ENCODE peak calls at places on chromosomes 7 and 10, in four cellular contexts. One of them, this sample, is unnamed.

GRCh38 chr7:154484943-154485342 is 432.7 kb downstream of the DPP6 start:
- DNase-seq in transverse colon: no peak
- DNase-seq in ovary: no peak
- DNase-seq in upper lobe of left lung: no peak
- DNase-seq in this sample: no peak

GRCh38 chr10:102657984-102658724 is 13.9 kb downstream of the TRIM8 start:
- DNase-seq in transverse colon: peak; percentile 70
- DNase-seq in upper lobe of left lung: peak; percentile 82
- DNase-seq in ovary: peak; percentile 72
- DNase-seq in this sample: no peak

GRCh38 chr7:157613575-157614322 is 276.9 kb downstream of the DNAJB6 start:
- DNase-seq in ovary: no peak
- DNase-seq in transverse colon: no peak
- DNase-seq in upper lobe of left lung: no peak
- DNase-seq in this sample: no peak

GRCh38 chr7:131604841-131605279 is 48.4 kb upstream of the PODXL start:
- DNase-seq in upper lobe of left lung: no peak
- DNase-seq in transverse colon: no peak
- DNase-seq in ovary: no peak
- DNase-seq in this sample: no peak

GRCh38 chr10:12825255-12825654 is 176.3 kb downstream of the CCDC3 start:
- DNase-seq in ovary: no peak
- DNase-seq in upper lobe of left lung: no peak
- DNase-seq in transverse colon: no peak
- DNase-seq in this sample: no peak

GRCh38 chr10:125235093-125236069 is 75.0 kb upstream of the CTBP2 start:
- DNase-seq in ovary: no peak
- DNase-seq in transverse colon: no peak
- DNase-seq in upper lobe of left lung: no peak
- DNase-seq in this sample: no peak

GRCh38 chr10:8677642-8678041 is 623.2 kb downstream of the GATA3 start:
- DNase-seq in ovary: no peak
- DNase-seq in transverse colon: no peak
- DNase-seq in upper lobe of left lung: no peak
- DNase-seq in this sample: no peak

GRCh38 chr7:156725982-156726381 is 85.4 kb downstream of the RNF32 start:
- DNase-seq in ovary: no peak
- DNase-seq in upper lobe of left lung: no peak
- DNase-seq in transverse colon: no peak
- DNase-seq in this sample: no peak

GRCh38 chr7:33534830-33535229 is 370.5 kb upstream of the BMPER start:
- DNase-seq in transverse colon: no peak
- DNase-seq in ovary: no peak
- DNase-seq in upper lobe of left lung: no peak
- DNase-seq in this sample: no peak

GRCh38 chr7:92682767-92683539 is 92.8 kb upstream of the FAM133B start:
- DNase-seq in transverse colon: no peak
- DNase-seq in ovary: no peak
- DNase-seq in upper lobe of left lung: no peak
- DNase-seq in this sample: no peak

GRCh38 chr7:44218418-44219201 is 17.8 kb downstream of the YKT6 start:
- DNase-seq in ovary: peak; percentile 7
- DNase-seq in upper lobe of left lung: no peak
- DNase-seq in transverse colon: no peak
- DNase-seq in this sample: peak; percentile 6

GRCh38 chr7:141702047-141702567 is at the start of gene DENND11:
- DNase-seq in transverse colon: peak; percentile 53
- DNase-seq in ovary: peak; percentile 53
- DNase-seq in upper lobe of left lung: peak; percentile 40
- DNase-seq in this sample: no peak

GRCh38 chr7:15199482-15199881 is 296.9 kb upstream of the DGKB start:
- DNase-seq in ovary: no peak
- DNase-seq in upper lobe of left lung: no peak
- DNase-seq in transverse colon: no peak
- DNase-seq in this sample: no peak

GRCh38 chr7:40572810-40573470 is 438.1 kb downstream of the SUGCT start:
- DNase-seq in transverse colon: no peak
- DNase-seq in ovary: no peak
- DNase-seq in upper lobe of left lung: no peak
- DNase-seq in this sample: no peak

GRCh38 chr10:4509405-4509804 is 316.6 kb upstream of the AKR1E2 start:
- DNase-seq in ovary: no peak
- DNase-seq in upper lobe of left lung: no peak
- DNase-seq in transverse colon: no peak
- DNase-seq in this sample: no peak

GRCh38 chr10:14838582-14839304 is 637 bp downstream of the HSPA14 start:
- DNase-seq in transverse colon: peak; percentile 41
- DNase-seq in upper lobe of left lung: peak; percentile 35
- DNase-seq in ovary: peak; percentile 61
- DNase-seq in this sample: no peak

GRCh38 chr10:121243003-121243898 is 355.0 kb downstream of the FGFR2 start:
- DNase-seq in ovary: no peak
- DNase-seq in transverse colon: no peak
- DNase-seq in upper lobe of left lung: no peak
- DNase-seq in this sample: no peak

GRCh38 chr10:71213761-71214440 is 1.5 kb downstream of the UNC5B start:
- DNase-seq in transverse colon: peak; percentile 41
- DNase-seq in upper lobe of left lung: no peak
- DNase-seq in ovary: no peak
- DNase-seq in this sample: no peak

GRCh38 chr10:80260295-80261243 is 28.9 kb downstream of the MAT1A start:
- DNase-seq in upper lobe of left lung: no peak
- DNase-seq in ovary: no peak
- DNase-seq in transverse colon: no peak
- DNase-seq in this sample: peak; percentile 43

GRCh38 chr10:6019796-6020195 is 42.4 kb downstream of the IL2RA start:
- DNase-seq in ovary: no peak
- DNase-seq in upper lobe of left lung: no peak
- DNase-seq in transverse colon: no peak
- DNase-seq in this sample: no peak

GRCh38 chr10:6020806-6021205 is 41.4 kb downstream of the IL2RA start:
- DNase-seq in upper lobe of left lung: no peak
- DNase-seq in ovary: no peak
- DNase-seq in transverse colon: no peak
- DNase-seq in this sample: peak; percentile 22

GRCh38 chr10:6018422-6018821 is 41.1 kb upstream of the IL15RA start:
- DNase-seq in transverse colon: no peak
- DNase-seq in upper lobe of left lung: no peak
- DNase-seq in ovary: no peak
- DNase-seq in this sample: no peak

GRCh38 chr10:6017781-6018354 is 40.5 kb upstream of the IL15RA start:
- DNase-seq in upper lobe of left lung: no peak
- DNase-seq in transverse colon: peak; percentile 34
- DNase-seq in ovary: no peak
- DNase-seq in this sample: no peak

GRCh38 chr10:6019010-6019782 is 41.9 kb upstream of the IL15RA start:
- DNase-seq in ovary: no peak
- DNase-seq in transverse colon: no peak
- DNase-seq in upper lobe of left lung: no peak
- DNase-seq in this sample: no peak
- H3K4me1 ChIP-seq in ovary: peaks cover 9% of the 10 kb centered on the region
- H3K4me1 ChIP-seq in transverse colon: peaks cover 7% of the 10 kb centered on the region
- H3K4me1 ChIP-seq in upper lobe of left lung: peaks cover 8% of the 10 kb centered on the region
- H3K4me1 ChIP-seq in this sample: no peaks in the 10 kb centered on the region

GRCh38 chr7:30166155-30166840 is 31.5 kb downstream of the MTURN start:
- DNase-seq in transverse colon: peak; percentile 38
- DNase-seq in upper lobe of left lung: peak; percentile 54
- DNase-seq in ovary: no peak
- DNase-seq in this sample: no peak
- TF ChIP-seq EP300 in transverse colon: no peak
- TF ChIP-seq EP300 in upper lobe of left lung: no peak
- TF ChIP-seq EP300 in ovary: no peak
- TF ChIP-seq EP300 in this sample: no peak

GRCh38 chr10:6102128-6102527 is 13.3 kb downstream of the RBM17 start:
- DNase-seq in upper lobe of left lung: no peak
- DNase-seq in ovary: no peak
- DNase-seq in transverse colon: peak; percentile 34
- DNase-seq in this sample: no peak

GRCh38 chr10:6103591-6103990 is 14.8 kb downstream of the RBM17 start:
- DNase-seq in transverse colon: no peak
- DNase-seq in ovary: no peak
- DNase-seq in upper lobe of left lung: no peak
- DNase-seq in this sample: no peak

GRCh38 chr10:6100370-6100769 is 11.5 kb downstream of the RBM17 start:
- DNase-seq in transverse colon: no peak
- DNase-seq in upper lobe of left lung: no peak
- DNase-seq in ovary: no peak
- DNase-seq in this sample: no peak

GRCh38 chr10:6098156-6098555 is 9.3 kb downstream of the RBM17 start:
- DNase-seq in upper lobe of left lung: no peak
- DNase-seq in ovary: no peak
- DNase-seq in transverse colon: no peak
- DNase-seq in this sample: no peak

DNA sequence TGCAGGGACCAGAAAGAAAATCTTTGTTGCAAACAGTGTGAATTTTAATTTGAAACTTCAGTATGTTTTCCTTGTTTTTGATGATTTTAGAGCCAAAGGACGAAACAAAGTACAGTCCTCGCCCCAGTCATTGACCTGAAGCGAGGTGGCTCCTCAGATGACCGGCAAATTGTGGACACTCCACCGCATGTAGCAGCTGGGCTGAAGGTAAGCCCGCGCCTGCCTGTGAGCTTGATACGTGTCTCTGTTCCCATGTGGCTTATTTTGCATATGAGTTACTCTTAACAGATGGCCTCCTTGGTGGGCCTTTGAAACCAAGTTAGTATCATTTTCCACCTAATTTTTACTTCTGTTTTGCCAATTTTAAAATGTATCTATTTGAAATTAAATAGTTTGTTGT is 12.3 kb downstream of the RBM17 start:
- DNase-seq in transverse colon: peak; percentile 55
- DNase-seq in ovary: no peak
- DNase-seq in upper lobe of left lung: no peak
- DNase-seq in this sample: no peak
- H3K4me1 ChIP-seq in transverse colon: no peaks in the 10 kb centered on the region
- H3K4me1 ChIP-seq in ovary: peaks cover under 1% of the 10 kb centered on the region
- H3K4me1 ChIP-seq in upper lobe of left lung: peaks cover under 1% of the 10 kb centered on the region
- H3K4me1 ChIP-seq in this sample: no peaks in the 10 kb centered on the region

DNA sequence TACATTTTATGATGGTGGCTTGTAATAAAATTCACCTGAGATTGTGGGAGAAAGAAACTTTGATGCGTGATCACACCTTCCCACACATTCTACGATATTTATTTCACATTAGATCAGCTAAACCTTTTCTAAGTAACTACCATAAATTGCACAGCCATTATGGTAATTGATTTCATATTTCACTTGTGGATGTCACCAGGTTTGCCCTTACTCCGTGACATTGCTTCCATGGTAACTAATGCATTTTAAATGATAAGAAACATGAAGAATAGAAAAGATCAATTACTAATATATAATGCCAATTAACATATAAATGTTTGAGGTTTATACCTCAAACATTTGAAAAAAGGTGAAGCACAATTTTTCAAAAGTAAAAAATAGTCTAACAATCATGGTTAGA is 35.8 kb upstream of the SMIM30 start:
- DNase-seq in transverse colon: no peak
- DNase-seq in ovary: no peak
- DNase-seq in upper lobe of left lung: no peak
- DNase-seq in this sample: no peak
- TF ChIP-seq EP300 in transverse colon: no peak
- TF ChIP-seq EP300 in ovary: no peak
- TF ChIP-seq EP300 in upper lobe of left lung: no peak
- TF ChIP-seq EP300 in this sample: no peak

GRCh38 chr7:80146561-80146960 is 11.9 kb downstream of the GNAI1 start:
- DNase-seq in ovary: no peak
- DNase-seq in upper lobe of left lung: no peak
- DNase-seq in transverse colon: no peak
- DNase-seq in this sample: no peak

GRCh38 chr7:80150621-80151273 is 16.1 kb downstream of the GNAI1 start:
- DNase-seq in ovary: no peak
- DNase-seq in transverse colon: no peak
- DNase-seq in upper lobe of left lung: no peak
- DNase-seq in this sample: no peak

GRCh38 chr7:80145780-80146422 is 11.3 kb downstream of the GNAI1 start:
- DNase-seq in ovary: no peak
- DNase-seq in transverse colon: no peak
- DNase-seq in upper lobe of left lung: no peak
- DNase-seq in this sample: no peak

GRCh38 chr7:80151274-80151665 is 16.6 kb downstream of the GNAI1 start:
- DNase-seq in upper lobe of left lung: no peak
- DNase-seq in transverse colon: no peak
- DNase-seq in ovary: no peak
- DNase-seq in this sample: no peak

GRCh38 chr7:80147543-80148376 is 13.1 kb downstream of the GNAI1 start:
- DNase-seq in upper lobe of left lung: no peak
- DNase-seq in ovary: no peak
- DNase-seq in transverse colon: no peak
- DNase-seq in this sample: no peak
- H3K4me1 ChIP-seq in upper lobe of left lung: peaks cover 33% of the 10 kb centered on the region
- H3K4me1 ChIP-seq in ovary: peaks cover 7% of the 10 kb centered on the region
- H3K4me1 ChIP-seq in transverse colon: peaks cover 10% of the 10 kb centered on the region
- H3K4me1 ChIP-seq in this sample: no peaks in the 10 kb centered on the region